ENCODE peak calls at places on chromosomes 6 and 20, in seven cellular contexts. W, N, P, F, S, O and E are unnamed samples.

GRCh38 chr6:5681480-5681879 is 325.2 kb downstream of the NRN1 start:
- DNase-seq in W (no peak), N (no peak), P (no peak), F (no peak), S (no peak), O (no peak), E (no peak)

GRCh38 chr6:70108230-70108629 is 194.7 kb downstream of the COL9A1 start:
- DNase-seq in W (no peak), N (peak), P (no peak), F (no peak), S (peak), O (no peak), E (no peak)

GRCh38 chr6:26575494-26575939 is 21.2 kb upstream of the ABT1 start:
- DNase-seq in W (no peak), N (no peak), P (no peak), F (no peak), S (peak), O (no peak), E (no peak)

GRCh38 chr20:56504373-56505005 is 20.1 kb upstream of the FAM209A start:
- DNase-seq in W (no peak), N (peak), P (no peak), F (no peak), S (no peak), O (no peak), E (no peak)

GRCh38 chr6:169930799-169931198 is 179.4 kb downstream of the ERMARD start:
- DNase-seq in W (no peak), N (no peak), P (no peak), F (no peak), S (no peak), O (no peak), E (no peak)

GRCh38 chr6:7391244-7391643 is 1.6 kb downstream of the RIOK1 start:
- DNase-seq in W (no peak), N (no peak), P (no peak), F (no peak), S (no peak), O (no peak), E (no peak)

GRCh38 chr20:43530321-43531090 is 23.0 kb downstream of the L3MBTL1 start:
- DNase-seq in W (peak), N (no peak), P (no peak), F (no peak), S (no peak), O (no peak), E (no peak)

GRCh38 chr20:34621383-34622367 is 55.2 kb downstream of the PIGU start:
- DNase-seq in W (no peak), N (no peak), P (no peak), F (no peak), S (no peak), O (no peak), E (no peak)

GRCh38 chr6:13048113-13048512 is 280.2 kb downstream of the TBC1D7 start:
- DNase-seq in W (peak), N (no peak), P (no peak), F (no peak), S (peak), O (no peak), E (no peak)

GRCh38 chr6:51675020-51675419 is 412.4 kb downstream of the PKHD1 start:
- DNase-seq in W (no peak), N (no peak), P (no peak), F (no peak), S (no peak), O (no peak), E (no peak)

GRCh38 chr20:23565503-23566056 is 2.7 kb downstream of the CST9L start:
- DNase-seq in W (no peak), N (no peak), P (no peak), F (no peak), S (no peak), O (no peak), E (peak)

GRCh38 chr6:35216832-35217811 is 3.4 kb downstream of the SCUBE3 start:
- DNase-seq in W (no peak), N (no peak), P (no peak), F (no peak), S (no peak), O (no peak), E (no peak)

GRCh38 chr6:105642708-105643107 is 239.8 kb upstream of the PREP start:
- DNase-seq in W (no peak), N (peak), P (no peak), F (no peak), S (peak), O (no peak), E (no peak)

GRCh38 chr6:18595774-18596528 is 208.8 kb downstream of the RNF144B start:
- DNase-seq in W (peak), N (peak), P (peak), F (no peak), S (peak), O (no peak), E (no peak)

GRCh38 chr6:17836298-17836697 is 129.6 kb upstream of the NUP153 start:
- DNase-seq in W (no peak), N (no peak), P (no peak), F (no peak), S (no peak), O (no peak), E (no peak)